ENCODE peak calls at places on chromosomes 16 and 17, in four cellular contexts. N is neuronal stem cell, C is aorta, K is HAP-1. U is an unnamed sample.

GRCh38 chr17:27506348-27507218 is 50.3 kb downstream of the KSR1 start:
- DNase-seq in N (no peak), C (no peak), K (no peak), U (peak; percentile 83)

GRCh38 chr16:75319513-75320401 is 68.3 kb upstream of the BCAR1 start:
- DNase-seq in N (no peak), C (no peak), K (no peak), U (no peak)

GRCh38 chr17:50144845-50145531 is 5.5 kb downstream of the PPP1R9B start:
- DNase-seq in N (no peak), C (no peak), K (no peak), U (no peak)

GRCh38 chr17:49996495-49997255 is 1.7 kb upstream of the DLX3 start:
- DNase-seq in N (peak; percentile 72), C (peak; percentile 90), K (peak; percentile 36), U (peak; percentile 71)

GRCh38 chr17:78665385-78665951 is 88.3 kb upstream of the DNAH17 start:
- DNase-seq in N (no peak), C (peak; percentile 42), K (no peak), U (no peak)

GRCh38 chr17:81404557-81405165 is 9.4 kb downstream of the BAHCC1 start:
- DNase-seq in N (no peak), C (no peak), K (no peak), U (no peak)

GRCh38 chr17:30379303-30380105 is 777 bp downstream of the CPD start:
- DNase-seq in N (no peak), C (peak; percentile 79), K (no peak), U (peak; percentile 49)

GRCh38 chr16:57141822-57142631 is 43.8 kb downstream of the PSME3IP1 start:
- DNase-seq in N (no peak), C (peak; percentile 55), K (no peak), U (no peak)

GRCh38 chr17:10668771-10669170 is 11.7 kb upstream of the MYH3 start:
- DNase-seq in N (no peak), C (no peak), K (no peak), U (peak; percentile 35)

GRCh38 chr17:1590031-1590746 is 27.6 kb upstream of the PITPNA start:
- DNase-seq in N (no peak), C (peak; percentile 90), K (no peak), U (peak; percentile 85)

GRCh38 chr17:2814049-2814448 is 17.8 kb downstream of the RAP1GAP2 start:
- DNase-seq in N (no peak), C (no peak), K (no peak), U (no peak)

GRCh38 chr17:58310511-58311428 is 17.8 kb downstream of the TSPOAP1 start:
- DNase-seq in N (no peak), C (peak; percentile 74), K (no peak), U (no peak)

GRCh38 chr17:55228683-55229192 is 36.0 kb upstream of the HLF start:
- DNase-seq in N (no peak), C (no peak), K (no peak), U (no peak)

GRCh38 chr17:16880843-16881230 is 91.1 kb downstream of the TNFRSF13B start:
- DNase-seq in N (no peak), C (no peak), K (no peak), U (no peak)

GRCh38 chr17:6092923-6093468 is 22.8 kb downstream of the WSCD1 start:
- DNase-seq in N (no peak), C (peak; percentile 39), K (no peak), U (no peak)

GRCh38 chr16:23509763-23510153 is 536 bp downstream of the GGA2 start:
- DNase-seq in N (peak; percentile 44), C (no peak), K (peak; percentile 54), U (no peak)

GRCh38 chr16:54140788-54141136 is 145.8 kb downstream of the IRX3 start:
- DNase-seq in N (no peak), C (no peak), K (no peak), U (no peak)

GRCh38 chr17:80824549-80825470 is 166.8 kb upstream of the CHMP6 start:
- DNase-seq in N (no peak), C (peak; percentile 31), K (no peak), U (no peak)

GRCh38 chr17:5809580-5810188 is 225.4 kb upstream of the NLRP1 start:
- DNase-seq in N (no peak), C (no peak), K (no peak), U (no peak)

GRCh38 chr17:33504571-33504970 is 211.5 kb upstream of the ASIC2 start:
- DNase-seq in N (no peak), C (no peak), K (no peak), U (no peak)

GRCh38 chr16:70715860-70716357 is 30.1 kb upstream of the MTSS2 start:
- DNase-seq in N (no peak), C (no peak), K (no peak), U (no peak)

GRCh38 chr17:51144266-51145022 is 8.9 kb upstream of the NME1 start:
- DNase-seq in N (no peak), C (no peak), K (no peak), U (no peak)

GRCh38 chr16:89162314-89162713 is 9.2 kb upstream of the CDH15 start:
- DNase-seq in N (no peak), C (no peak), K (no peak), U (no peak)
- H3K4me1 ChIP-seq in N (peaks cover 15% of the 10 kb centered on the region), C (no peaks in the 10 kb centered on the region), K (peaks cover 3% of the 10 kb centered on the region), U (peaks cover 5% of the 10 kb centered on the region)

DNA sequence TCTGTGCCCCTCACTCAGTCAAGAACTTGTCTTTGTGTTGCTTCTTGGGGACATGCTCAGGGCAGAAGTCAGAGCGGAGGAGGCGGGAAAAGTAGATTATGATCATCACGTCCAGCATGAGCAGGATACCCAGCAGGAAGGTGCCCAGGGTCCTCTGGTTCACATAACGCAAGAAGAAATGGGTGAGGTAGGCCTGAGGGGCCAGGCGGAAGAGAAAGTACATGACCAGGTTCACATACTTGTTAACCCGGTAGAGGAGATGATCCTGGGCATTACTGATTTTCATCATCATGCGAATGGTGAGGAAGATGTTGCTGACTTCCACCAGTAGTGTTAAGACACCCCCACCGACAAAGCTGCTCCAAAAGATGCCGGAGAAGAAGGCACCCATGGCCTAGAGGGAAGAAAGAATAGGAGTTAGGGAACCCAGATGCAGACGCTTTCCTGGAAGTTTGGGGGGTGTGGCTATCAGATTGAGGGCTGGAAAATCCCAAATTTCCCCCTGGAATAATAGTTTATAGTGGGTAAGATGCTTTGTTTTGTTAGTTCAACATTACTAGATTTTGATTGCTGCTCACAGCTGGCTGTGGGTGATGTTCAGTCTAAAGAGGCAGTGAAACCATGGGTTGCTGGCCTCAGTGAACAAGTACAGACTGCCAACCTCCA is 1.4 kb downstream of the TLCD1 start:
- DNase-seq in N (no peak), C (no peak), K (no peak), U (peak; percentile 36)
- H3K4me3 ChIP-seq in N (peak overlapping the region; percentile 87), C (no peak overlapping the region), K (peak overlapping the region; percentile 56), U (peak overlapping the region; percentile 57)

GRCh38 chr16:27084296-27085065 is 17.8 kb downstream of the C16orf82 start:
- DNase-seq in N (no peak), C (no peak), K (no peak), U (no peak)

GRCh38 chr16:27080870-27081269 is 14.1 kb downstream of the C16orf82 start:
- DNase-seq in N (no peak), C (no peak), K (no peak), U (no peak)

GRCh38 chr16:27083861-27084261 is 17.1 kb downstream of the C16orf82 start:
- DNase-seq in N (peak; percentile 52), C (no peak), K (no peak), U (no peak)

GRCh38 chr16:27088216-27088615 is 21.5 kb downstream of the C16orf82 start:
- DNase-seq in N (no peak), C (no peak), K (no peak), U (no peak)

GRCh38 chr16:27085182-27085581 is 18.5 kb downstream of the C16orf82 start:
- DNase-seq in N (no peak), C (no peak), K (no peak), U (no peak)
- H3K27me3 ChIP-seq in N (no peaks in the 10 kb centered on the region), C (no peaks in the 10 kb centered on the region), K (no peaks in the 10 kb centered on the region), U (no peaks in the 10 kb centered on the region)

GRCh38 chr16:29154100-29154499 is 169.2 kb downstream of the LAT start:
- DNase-seq in N (no peak), C (no peak), K (no peak), U (no peak)
- H3K4me1 ChIP-seq in N (peaks cover 17% of the 10 kb centered on the region), C (no peaks in the 10 kb centered on the region), K (no peaks in the 10 kb centered on the region), U (no peaks in the 10 kb centered on the region)

DNA sequence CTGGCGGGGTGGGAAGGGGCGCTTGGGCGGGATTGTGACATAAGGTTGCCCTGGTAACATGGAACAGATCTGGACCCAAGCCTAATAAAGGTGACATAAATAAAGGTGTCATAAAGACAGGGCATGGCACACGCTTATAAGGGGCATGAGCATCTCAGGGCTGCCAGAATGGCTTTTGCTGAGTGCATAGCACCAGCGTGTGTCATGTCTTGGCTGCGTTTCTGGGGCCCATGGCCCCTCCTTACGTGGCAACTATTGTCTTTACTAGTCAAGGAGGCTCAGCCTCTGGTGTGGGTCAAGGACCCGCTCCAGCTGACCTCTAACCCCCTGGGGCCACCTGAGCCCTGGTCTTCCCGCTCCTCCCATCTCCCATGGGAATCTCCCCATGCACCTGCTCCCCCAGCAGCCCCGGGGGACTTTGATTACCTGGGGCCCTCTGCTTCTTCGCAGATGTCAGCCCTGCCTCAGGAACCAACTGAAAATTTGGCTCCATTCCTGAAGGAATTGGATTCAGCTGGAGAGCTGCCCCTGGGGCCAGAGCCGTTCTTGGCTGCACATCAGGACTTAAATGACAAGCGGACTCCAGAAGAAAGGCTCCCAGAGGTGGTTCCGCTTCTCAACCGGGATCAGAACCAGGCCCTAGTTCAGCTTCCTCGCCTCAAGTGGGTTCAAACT is 13.9 kb downstream of the LRRC37B start:
- DNase-seq in N (no peak), C (peak; percentile 78), K (no peak), U (no peak)
- H3K4me3 ChIP-seq in N (no peak overlapping the region), C (no peak overlapping the region), K (no peak overlapping the region), U (no peak overlapping the region)

GRCh38 chr16:86858501-86858900 is 280.2 kb downstream of the FOXL1 start:
- DNase-seq in N (no peak), C (no peak), K (no peak), U (no peak)
- H3K27me3 ChIP-seq in N (no peaks in the 10 kb centered on the region), C (no peaks in the 10 kb centered on the region), K (no peaks in the 10 kb centered on the region), U (no peaks in the 10 kb centered on the region)

DNA sequence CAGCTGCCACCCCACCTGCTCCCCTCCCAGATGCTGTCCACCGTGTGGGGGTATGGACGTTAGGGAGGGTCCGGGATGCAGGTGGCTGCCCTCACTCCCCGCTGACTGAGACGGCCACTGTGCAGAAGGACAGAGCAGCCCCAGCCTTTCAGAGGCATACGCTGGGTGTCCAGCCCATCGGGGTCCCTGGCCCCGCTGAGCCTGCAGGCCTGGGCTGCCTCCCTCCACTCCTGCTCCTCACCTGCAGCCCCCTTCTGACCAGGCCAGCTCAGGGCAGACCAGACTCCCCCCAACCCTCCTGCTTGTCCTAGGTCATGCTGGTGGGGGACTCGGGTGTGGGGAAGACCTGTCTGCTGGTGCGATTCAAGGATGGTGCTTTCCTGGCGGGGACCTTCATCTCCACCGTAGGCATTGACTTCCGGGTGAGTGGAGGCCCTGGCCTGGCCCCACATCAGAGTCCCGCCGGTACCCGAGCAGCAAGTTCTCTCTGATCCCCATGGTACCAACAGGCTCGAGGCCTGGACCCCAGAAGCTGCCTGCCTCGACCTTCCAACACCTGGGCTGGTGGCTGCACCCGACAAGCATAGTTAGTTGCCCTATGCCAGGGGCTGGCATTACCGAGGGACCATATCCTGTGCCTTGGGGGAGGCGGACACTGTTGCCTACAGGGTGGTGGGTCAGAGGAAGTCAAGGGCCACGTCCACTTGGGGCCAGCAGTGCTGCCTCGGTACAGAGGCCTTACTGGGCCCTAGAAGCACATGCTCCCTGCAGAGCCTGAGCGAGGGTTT is 1.4 kb downstream of the RAB26 start:
- DNase-seq in N (no peak), C (peak; percentile 75), K (peak; percentile 60), U (no peak)
- H3K4me1 ChIP-seq in N (peaks cover 18% of the 10 kb centered on the region), C (no peaks in the 10 kb centered on the region), K (peaks cover 34% of the 10 kb centered on the region), U (peaks cover 40% of the 10 kb centered on the region)

GRCh38 chr16:11005611-11005975 is 61.2 kb downstream of the CLEC16A start:
- DNase-seq in N (no peak), C (no peak), K (no peak), U (no peak)
- H3K4me3 ChIP-seq in N (no peak overlapping the region), C (no peak overlapping the region), K (no peak overlapping the region), U (no peak overlapping the region)

U was measured in Caco-2.